ENCODE peak calls at places on chromosomes 16 and 17, in six cellular contexts. H is amniotic stem cell; B is CD4-positive, alpha-beta memory T cell; W is IMR-90; F is vagina; J is stimulated activated naive B cell treated with anti-CD40 and anti-IgM and Interleukin-4, amounts not matched to agents 10 μg/mL and 1 μg/mL and 100 μg/mL, for 72 hours. Y is an unnamed sample.

GRCh38 chr16:47873434-47873833 is 282.4 kb downstream of the ABCC12 start:
- DNase-seq in B (no peak), W (no peak), H (no peak), F (no peak), J (no peak), Y (no peak)

GRCh38 chr17:38447502-38448095 is 19.3 kb downstream of the ARHGAP23 start:
- DNase-seq in B (no peak), J (no peak), F (no peak), H (no peak), W (no peak), Y (no peak)

GRCh38 chr16:66618588-66618987 is 14.1 kb downstream of the CMTM3 start:
- DNase-seq in F (no peak), H (peak), B (no peak), W (peak), J (no peak), Y (no peak)

GRCh38 chr17:73710095-73710592 is 65.9 kb upstream of the SDK2 start:
- DNase-seq in B (peak), F (no peak), J (peak), H (no peak), W (peak), Y (peak)

GRCh38 chr16:88719267-88719932 is 13.1 kb downstream of the CTU2 start:
- DNase-seq in H (no peak), B (no peak), J (no peak), W (no peak), F (no peak), Y (no peak)

GRCh38 chr17:7393613-7394451 is 493 bp downstream of the PLSCR3 start:
- DNase-seq in J (no peak), F (no peak), B (peak), H (no peak), W (no peak), Y (no peak)

GRCh38 chr16:59758848-59759247 is 1024.7 kb upstream of the GOT2 start:
- DNase-seq in J (no peak), W (no peak), B (no peak), F (no peak), H (no peak), Y (no peak)

GRCh38 chr17:63946440-63947363 is 14.6 kb upstream of the CD79B start:
- DNase-seq in H (no peak), W (peak), B (peak), F (no peak), J (peak), Y (peak)

GRCh38 chr17:67221062-67221998 is 23.7 kb downstream of the HELZ start:
- DNase-seq in B (peak), W (peak), J (no peak), F (no peak), H (no peak), Y (no peak)

GRCh38 chr17:78675836-78676235 is 98.6 kb upstream of the DNAH17 start:
- DNase-seq in F (no peak), W (no peak), B (no peak), H (no peak), J (no peak), Y (no peak)